ENCODE peak calls at places on chromosomes 4 and X, in ten cellular contexts. Z is neural progenitor cell, Y is foreskin keratinocyte, D is foreskin fibroblast, E is GM23338, G is GM12865, L is vagina, F is BJ, H is tibial artery, U is AG09309. B is an unnamed sample.

GRCh38 chr4:157700898-157701694 is 471.7 kb downstream of the GASK1B start:
- DNase-seq in Z (no peak), Y (no peak), D (no peak), E (no peak), G (no peak), L (no peak), F (no peak), H (no peak), U (no peak), B (no peak)

GRCh38 chr4:88341227-88342192 is 37.1 kb upstream of the HERC6 start:
- DNase-seq in Z (no peak), Y (peak; percentile 80), D (peak; percentile 91), E (no peak), G (peak; percentile 10), L (no peak), F (peak; percentile 60), H (no peak), U (peak; percentile 81), B (no peak)

GRCh38 chrX:78199851-78200250 is 60.4 kb upstream of the TAF9B start:
- DNase-seq in Z (peak; percentile 9), Y (peak; percentile 19), D (no peak), E (peak; percentile 3), G (peak; percentile 34), L (no peak), F (no peak), H (no peak), U (no peak), B (no peak)

GRCh38 chrX:119753639-119754257 is 4.6 kb upstream of the SOWAHD start:
- DNase-seq in Z (peak; percentile 48), Y (peak; percentile 11), D (no peak), E (peak; percentile 76), G (peak; percentile 77), L (no peak), F (no peak), H (no peak), U (no peak), B (no peak)

GRCh38 chrX:42943051-42943450 is 165.1 kb upstream of the PPP1R2C start:
- DNase-seq in Z (no peak), Y (no peak), D (no peak), E (no peak), G (peak; percentile 47), L (no peak), F (no peak), H (no peak), U (no peak), B (no peak)

GRCh38 chrX:108312938-108313337 is 125.3 kb downstream of the COL4A6 start:
- DNase-seq in Z (peak; percentile 29), Y (peak; percentile 82), D (peak; percentile 64), E (peak; percentile 61), G (no peak), L (no peak), F (no peak), H (no peak), U (no peak), B (no peak)

GRCh38 chr4:52982246-52982950 is 120.3 kb downstream of the RASL11B start:
- DNase-seq in Z (peak; percentile 47), Y (peak; percentile 49), D (peak; percentile 40), E (peak; percentile 66), G (peak; percentile 31), L (peak; percentile 18), F (no peak), H (no peak), U (no peak), B (no peak)

GRCh38 chr4:7928711-7929505 is 10.8 kb downstream of the AFAP1 start:
- DNase-seq in Z (peak; percentile 46), Y (no peak), D (no peak), E (no peak), G (no peak), L (no peak), F (no peak), H (no peak), U (no peak), B (no peak)

GRCh38 chrX:149512225-149512885 is 7.2 kb upstream of the IDS start:
- DNase-seq in Z (peak; percentile 62), Y (peak; percentile 24), D (no peak), E (peak; percentile 61), G (peak; percentile 64), L (no peak), F (no peak), H (no peak), U (no peak), B (no peak)

GRCh38 chrX:47573334-47574095 is 8.7 kb upstream of the TIMP1 start:
- DNase-seq in Z (peak; percentile 84), Y (peak; percentile 57), D (no peak), E (peak; percentile 91), G (no peak), L (no peak), F (peak; percentile 43), H (no peak), U (no peak), B (no peak)

GRCh38 chrX:53234484-53234883 is 9.5 kb upstream of the KDM5C start:
- DNase-seq in Z (no peak), Y (no peak), D (no peak), E (no peak), G (no peak), L (no peak), F (no peak), H (no peak), U (no peak), B (no peak)

GRCh38 chr4:96786306-96786705 is 946.4 kb downstream of the PDHA2 start:
- DNase-seq in Z (no peak), Y (no peak), D (no peak), E (peak; percentile 20), G (no peak), L (no peak), F (no peak), H (no peak), U (no peak), B (no peak)

GRCh38 chr4:123484291-123484926 is 87.8 kb downstream of the SPRY1 start:
- DNase-seq in Z (no peak), Y (no peak), D (no peak), E (no peak), G (no peak), L (no peak), F (no peak), H (no peak), U (no peak), B (no peak)

GRCh38 chr4:154329939-154330338 is 161.7 kb downstream of the DCHS2 start:
- DNase-seq in Z (no peak), Y (peak; percentile 60), D (peak; percentile 71), E (no peak), G (no peak), L (no peak), F (peak; percentile 12), H (no peak), U (peak; percentile 31), B (no peak)

GRCh38 chr4:48481581-48481980 is 1.6 kb upstream of the SLC10A4 start:
- DNase-seq in Z (no peak), Y (no peak), D (no peak), E (no peak), G (no peak), L (no peak), F (no peak), H (no peak), U (no peak), B (no peak)

GRCh38 chrX:1493877-1494510 is 41.3 kb upstream of the ASMTL start:
- DNase-seq in Z (peak; percentile 30), Y (no peak), D (no peak), E (no peak), G (peak; percentile 65), L (no peak), F (no peak), H (no peak), U (no peak), B (peak; percentile 76)

GRCh38 chr4:25767877-25768475 is 94.8 kb downstream of the SEL1L3 start:
- DNase-seq in Z (peak; percentile 84), Y (peak; percentile 26), D (peak; percentile 47), E (peak; percentile 84), G (peak; percentile 74), L (no peak), F (no peak), H (no peak), U (peak; percentile 37), B (peak; percentile 25)

DNA sequence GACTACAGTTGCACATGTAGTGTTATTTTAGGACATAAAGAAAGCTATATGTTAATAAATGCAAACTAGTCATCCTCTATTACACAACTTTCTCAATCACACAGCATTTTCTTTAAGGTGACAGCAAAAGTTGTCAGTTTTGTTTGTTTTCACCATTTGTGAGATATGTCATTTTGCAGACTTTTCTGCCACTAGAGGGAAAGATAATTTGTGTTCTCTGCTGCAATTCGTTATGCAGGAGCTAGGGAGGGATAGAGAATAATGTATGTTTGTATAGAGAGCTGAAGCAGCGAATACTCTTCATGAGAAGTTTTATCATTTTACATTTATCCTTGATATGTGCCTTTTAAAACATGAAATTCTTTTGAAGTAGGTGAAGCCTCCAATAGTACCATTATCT is 670.6 kb upstream of the ATOH1 start:
- DNase-seq in Z (no peak), Y (no peak), D (no peak), E (peak; percentile 53), G (no peak), L (no peak), F (no peak), H (no peak), U (no peak), B (no peak)
- TF ChIP-seq CTCF in Z (peak; percentile 32), Y (peak; percentile 52), D (no peak), E (peak; percentile 49), G (peak; percentile 4), L (no peak), F (no peak), H (no peak), U (no peak), B (no peak)

DNA sequence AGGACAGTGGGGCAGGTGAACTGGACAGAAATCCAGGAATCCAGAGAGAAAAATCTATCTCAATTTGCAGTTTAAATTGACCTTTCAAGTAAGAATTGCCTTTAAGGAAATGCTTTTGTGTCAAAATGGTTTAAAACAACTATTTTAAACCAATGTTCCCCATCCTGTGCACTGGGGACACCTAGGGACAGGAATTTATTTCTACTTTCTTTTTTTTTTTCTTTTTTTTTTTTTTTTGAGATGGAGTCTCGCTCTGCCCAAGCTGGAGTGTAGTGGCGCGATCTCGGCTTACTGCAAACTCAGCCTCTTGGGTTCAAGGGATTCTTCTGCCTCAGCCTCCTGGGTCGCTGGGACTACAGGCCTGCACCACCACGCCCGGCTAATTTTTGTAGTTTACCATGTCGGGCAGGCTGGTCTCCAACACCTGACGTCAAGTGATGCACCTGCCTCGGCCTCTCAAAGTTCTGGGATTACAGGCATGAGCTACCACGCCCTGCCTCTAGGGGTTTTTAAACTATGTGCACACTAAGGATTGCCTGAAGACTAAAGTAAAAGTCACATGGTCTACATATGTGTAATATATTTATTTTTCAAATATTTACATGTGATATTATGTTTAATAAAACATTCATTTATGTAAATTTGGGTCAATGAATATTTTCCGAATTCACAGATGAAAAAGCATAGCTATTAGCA is 1213.4 kb downstream of the STIM2 start:
- DNase-seq in Z (peak; percentile 7), Y (no peak), D (no peak), E (peak; percentile 58), G (no peak), L (no peak), F (no peak), H (no peak), U (no peak), B (no peak)
- TF ChIP-seq CTCF in Z (peak; percentile 37), Y (peak; percentile 19), D (no peak), E (no peak), G (no peak), L (no peak), F (no peak), H (no peak), U (peak; percentile 0), B (no peak)

GRCh38 chr4:110480031-110480549 is 4.1 kb downstream of the ENPEP start:
- DNase-seq in Z (no peak), Y (peak; percentile 58), D (peak; percentile 86), E (peak; percentile 35), G (no peak), L (no peak), F (peak; percentile 98), H (no peak), U (peak; percentile 97), B (no peak)
- TF ChIP-seq CTCF in Z (peak; percentile 28), Y (peak; percentile 38), D (peak; percentile 60), E (peak; percentile 33), G (no peak), L (no peak), F (peak; percentile 71), H (no peak), U (peak; percentile 57), B (peak; percentile 7)

GRCh38 chr4:41751325-41752061 is 3.0 kb upstream of the PHOX2B start:
- DNase-seq in Z (peak; percentile 65), Y (no peak), D (no peak), E (peak; percentile 62), G (no peak), L (no peak), F (no peak), H (no peak), U (no peak), B (no peak)
- TF ChIP-seq CTCF in Z (peak; percentile 61), Y (peak; percentile 59), D (peak; percentile 36), E (peak; percentile 52), G (peak; percentile 15), L (no peak), F (peak; percentile 23), H (no peak), U (no peak), B (peak; percentile 6)

B was measured in GM06990.